ENCODE peak calls at places on chromosome 10, in nine cellular contexts. F is uterus; C is heart right ventricle; N is tibial nerve; K is CD4-positive, alpha-beta T cell; E is aorta; G is SJSA1; T is WERI-Rb-1; D is thyroid gland. P is an unnamed sample.

GRCh38 chr10:98431016-98431415 is 15.7 kb downstream of the HPS1 start:
- DNase-seq in G (no peak), E (no peak), K (no peak), T (no peak), F (no peak), D (no peak), C (peak; percentile 67), N (no peak), P (no peak)

GRCh38 chr10:52870562-52870961 is 98.0 kb upstream of the MBL2 start:
- DNase-seq in K (no peak), N (no peak), C (no peak), E (no peak), D (no peak), G (no peak), F (no peak), T (no peak), P (no peak)

GRCh38 chr10:69456880-69457693 is 5.8 kb downstream of the TSPAN15 start:
- DNase-seq in T (no peak), N (no peak), E (no peak), F (no peak), K (no peak), D (no peak), C (no peak), G (no peak), P (no peak)

GRCh38 chr10:87925570-87925969 is 62.1 kb downstream of the PTEN start:
- DNase-seq in F (no peak), G (no peak), K (no peak), T (no peak), N (no peak), D (no peak), E (no peak), C (no peak), P (no peak)

GRCh38 chr10:131724891-131725735 is 175.7 kb upstream of the PPP2R2D start:
- DNase-seq in T (no peak), N (no peak), K (peak; percentile 21), D (no peak), G (peak; percentile 36), C (no peak), F (no peak), E (peak; percentile 34), P (no peak)

GRCh38 chr10:45408421-45409319 is 34.7 kb downstream of the ALOX5 start:
- DNase-seq in K (no peak), D (no peak), G (no peak), C (no peak), F (no peak), E (no peak), N (no peak), T (no peak), P (no peak)

GRCh38 chr10:136465-136762 is 1.2 kb downstream of the ZMYND11 start:
- DNase-seq in G (no peak), K (no peak), C (no peak), E (no peak), F (no peak), N (no peak), D (no peak), T (no peak), P (no peak)

GRCh38 chr10:73819025-73819424 is 7.6 kb upstream of the NDST2 start:
- DNase-seq in D (no peak), E (no peak), T (no peak), G (no peak), N (no peak), K (no peak), C (no peak), F (no peak), P (no peak)

GRCh38 chr10:99329238-99329890 is at the start of gene CNNM1:
- DNase-seq in C (no peak), K (peak; percentile 39), N (no peak), D (peak; percentile 41), F (peak; percentile 22), E (no peak), T (peak; percentile 69), G (no peak), P (no peak)

GRCh38 chr10:3774814-3775670 is 10.0 kb downstream of the KLF6 start:
- DNase-seq in F (peak; percentile 51), C (peak; percentile 50), K (no peak), T (peak; percentile 29), D (no peak), E (peak; percentile 82), N (no peak), G (peak; percentile 81), P (no peak)

GRCh38 chr10:76309744-76310441 is 878.5 kb downstream of the LRMDA start:
- DNase-seq in G (no peak), T (peak; percentile 19), N (no peak), D (no peak), C (no peak), K (no peak), F (peak; percentile 65), E (peak; percentile 62), P (no peak)
- H3K27ac ChIP-seq in G (no peak overlapping the region), T (peak overlapping the region; percentile 22), N (peak overlapping the region; percentile 43), D (no peak overlapping the region), C (peak overlapping the region; percentile 22), K (no peak overlapping the region), F (peak overlapping the region; percentile 63), E (peak overlapping the region; percentile 84), P (no peak overlapping the region)

DNA sequence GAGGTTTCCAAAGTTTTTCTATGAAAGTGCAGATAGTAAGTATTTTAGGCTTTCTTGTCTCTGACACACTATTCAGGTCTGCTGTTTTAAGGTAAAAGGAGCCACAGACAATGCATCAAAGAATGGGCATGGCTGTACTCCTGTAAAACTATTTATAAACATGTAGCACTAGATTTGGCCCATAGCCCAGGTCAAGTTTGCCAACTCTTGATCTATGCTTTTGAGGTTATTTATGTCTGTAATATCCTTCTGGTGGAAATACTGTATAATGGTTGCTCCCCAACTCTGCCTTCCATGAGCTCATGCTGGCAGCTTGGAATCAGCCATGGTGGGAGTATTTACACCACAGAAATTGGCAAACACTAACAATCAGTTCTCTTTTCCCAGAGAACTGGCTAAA is 244.6 kb downstream of the BUB3 start:
- DNase-seq in T (no peak), D (no peak), C (no peak), N (no peak), G (no peak), F (no peak), K (no peak), E (no peak), P (no peak)
- H3K27ac ChIP-seq in T (no peak overlapping the region), D (peak overlapping the region; percentile 24), C (no peak overlapping the region), N (no peak overlapping the region), G (no peak overlapping the region), F (no peak overlapping the region), K (no peak overlapping the region), E (no peak overlapping the region), P (no peak overlapping the region)

GRCh38 chr10:19828278-19829049 is 12.2 kb downstream of the PLXDC2 start:
- DNase-seq in G (no peak), C (peak; percentile 22), F (no peak), T (no peak), E (no peak), N (peak; percentile 60), D (no peak), K (no peak), P (no peak)

GRCh38 chr10:19824397-19825342 is 8.4 kb downstream of the PLXDC2 start:
- DNase-seq in N (no peak), C (no peak), E (no peak), T (no peak), G (no peak), F (no peak), D (no peak), K (no peak), P (no peak)

GRCh38 chr10:19826712-19827111 is 10.5 kb downstream of the PLXDC2 start:
- DNase-seq in G (no peak), T (no peak), E (no peak), F (no peak), K (no peak), D (no peak), C (no peak), N (peak; percentile 29), P (no peak)

DNA sequence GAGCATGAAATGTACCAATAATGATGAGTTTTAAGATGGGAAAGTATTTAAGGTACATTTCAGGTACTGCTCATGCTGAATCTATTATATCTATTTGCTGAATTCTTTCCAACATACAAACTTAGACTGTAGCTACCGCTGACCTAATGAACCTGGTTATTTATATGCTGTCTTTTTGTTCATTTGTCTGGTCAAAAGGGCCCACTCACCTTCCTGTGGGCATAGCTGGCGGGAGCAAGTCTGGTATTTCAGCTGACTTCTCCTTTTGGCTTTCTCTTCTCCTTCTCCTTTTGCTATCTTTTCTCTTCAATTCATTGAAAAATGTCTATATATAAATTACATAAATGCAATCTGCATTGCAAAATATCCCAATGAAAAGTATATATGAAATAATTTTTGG is 9.5 kb downstream of the PLXDC2 start:
- DNase-seq in G (no peak), K (no peak), C (no peak), E (no peak), N (no peak), D (no peak), T (no peak), F (no peak), P (no peak)
- H3K27ac ChIP-seq in G (no peak overlapping the region), K (no peak overlapping the region), C (no peak overlapping the region), E (no peak overlapping the region), N (peak overlapping the region; percentile 74), D (no peak overlapping the region), T (no peak overlapping the region), F (peak overlapping the region; percentile 50), P (peak overlapping the region; percentile 33)

GRCh38 chr10:43417950-43418768 is 9.2 kb upstream of the HNRNPF start:
- DNase-seq in D (no peak), G (no peak), N (no peak), T (no peak), K (no peak), E (no peak), F (no peak), C (no peak), P (peak; percentile 8)

GRCh38 chr10:43419997-43420368 is 11.0 kb upstream of the HNRNPF start:
- DNase-seq in E (no peak), T (no peak), D (no peak), F (no peak), G (no peak), C (no peak), K (no peak), N (no peak), P (no peak)

GRCh38 chr10:43421519-43421918 is 12.5 kb upstream of the HNRNPF start:
- DNase-seq in K (no peak), T (no peak), C (no peak), F (no peak), D (no peak), E (no peak), N (no peak), G (no peak), P (no peak)

GRCh38 chr10:43421201-43421507 is 12.2 kb upstream of the HNRNPF start:
- DNase-seq in F (no peak), G (no peak), N (no peak), C (no peak), D (no peak), K (no peak), E (no peak), T (no peak), P (no peak)

DNA sequence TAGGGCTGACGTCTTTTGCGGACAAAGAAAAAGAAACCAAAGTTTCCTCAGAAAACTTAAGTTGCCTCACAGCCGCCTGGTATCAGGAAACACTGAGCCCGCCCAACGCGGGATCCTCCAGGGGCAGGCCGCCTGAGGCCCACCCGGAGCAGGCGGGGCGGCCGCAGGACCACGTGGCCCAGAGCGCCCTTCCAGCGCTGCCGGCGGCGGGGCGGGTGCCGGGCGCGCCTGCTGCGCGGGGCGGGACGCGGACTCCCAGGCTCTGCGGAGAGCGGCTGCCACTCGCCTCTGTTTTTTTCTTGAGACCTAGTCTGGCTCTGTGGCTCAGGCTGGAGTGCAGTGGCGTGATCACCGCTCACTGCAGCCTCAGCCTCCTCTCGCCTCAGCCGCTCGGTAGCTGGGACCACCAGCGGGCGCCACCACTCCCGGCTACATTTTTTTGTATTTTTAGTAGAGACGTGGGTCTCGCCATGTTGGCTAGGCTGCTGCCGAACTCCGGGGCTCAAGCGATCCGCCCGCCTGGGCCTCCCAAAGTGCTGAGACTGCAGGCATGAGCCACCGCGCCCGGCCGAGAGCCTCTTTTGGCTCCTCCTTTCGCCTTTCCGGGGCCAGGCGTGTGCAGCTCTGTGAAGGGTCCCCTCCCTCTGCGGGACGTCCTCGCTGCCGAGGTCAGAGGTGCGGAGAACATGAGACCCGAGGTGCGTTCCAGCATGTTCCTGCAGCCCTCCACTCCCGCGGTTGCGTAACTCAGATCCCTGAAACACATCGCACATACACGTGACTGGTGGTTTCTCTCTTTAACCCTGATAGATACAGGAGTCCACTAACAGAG is 11.6 kb upstream of the HNRNPF start:
- DNase-seq in C (peak; percentile 86), E (peak; percentile 94), D (peak; percentile 82), N (peak; percentile 93), T (no peak), F (peak; percentile 92), G (peak; percentile 85), K (peak; percentile 76), P (peak; percentile 85)
- H3K27ac ChIP-seq in C (peak overlapping the region; percentile 99), E (peak overlapping the region; percentile 57), D (peak overlapping the region; percentile 96), N (peak overlapping the region; percentile 97), T (no peak overlapping the region), F (peak overlapping the region; percentile 98), G (peak overlapping the region; percentile 76), K (peak overlapping the region; percentile 85), P (peak overlapping the region; percentile 97)